ENCODE peak calls at places on chromosomes 1 and 21, in five cellular contexts. Z is HepG2, J is HCT116, G is GM12878, I is K562. Q is an unnamed sample.

GRCh38 chr1:13759072-13759471 is 59.1 kb downstream of the PRDM2 start:
- DNase-seq in I (no peak), J (peak), Z (no peak), G (no peak), Q (peak)

GRCh38 chr1:214027498-214027897 is 39.7 kb downstream of the PROX1 start:
- DNase-seq in J (no peak), G (no peak), Z (peak), I (no peak), Q (no peak)

GRCh38 chr1:1198423-1199140 is 7.8 kb downstream of the TNFRSF18 start:
- DNase-seq in Z (no peak), J (no peak), G (no peak), I (no peak), Q (peak)

GRCh38 chr1:173318788-173319187 is 111.7 kb upstream of the TNFSF4 start:
- DNase-seq in Z (no peak), J (no peak), I (no peak), G (no peak), Q (no peak)

GRCh38 chr1:197902454-197903195 is at the start of gene C1orf53:
- DNase-seq in G (peak), Z (peak), J (peak), I (peak), Q (peak)

GRCh38 chr1:226064168-226064815 is 1.8 kb downstream of the H3-3A start:
- DNase-seq in I (no peak), J (no peak), G (no peak), Z (peak), Q (no peak)

GRCh38 chr21:45010096-45010495 is 64.3 kb upstream of the ADARB1 start:
- DNase-seq in I (no peak), J (no peak), Z (peak), G (no peak), Q (no peak)

GRCh38 chr21:35399706-35400105 is 350.6 kb upstream of the RUNX1 start:
- DNase-seq in Z (no peak), J (no peak), G (no peak), I (no peak), Q (no peak)

GRCh38 chr1:53594391-53595180 is 135.4 kb downstream of the DMRTB1 start:
- DNase-seq in I (no peak), Z (no peak), J (no peak), G (no peak), Q (no peak)

GRCh38 chr1:109877320-109877771 is 33.3 kb upstream of the CSF1 start:
- DNase-seq in J (no peak), I (peak), G (no peak), Z (peak), Q (peak)

GRCh38 chr1:43821471-43821870 is 112.1 kb upstream of the ARTN start:
- DNase-seq in I (no peak), J (no peak), Z (no peak), G (no peak), Q (no peak)

GRCh38 chr1:78519446-78519845 is 28.7 kb downstream of the PTGFR start:
- DNase-seq in I (no peak), J (no peak), G (no peak), Z (no peak), Q (no peak)

GRCh38 chr21:28509031-28509430 is 483.6 kb downstream of the LTN1 start:
- DNase-seq in J (no peak), I (no peak), Z (no peak), G (no peak), Q (peak)

GRCh38 chr1:24683713-24684162 is 40.6 kb downstream of the SRRM1 start:
- DNase-seq in I (peak), J (peak), Z (peak), G (no peak), Q (no peak)

GRCh38 chr1:185971688-185972087 is 237.5 kb downstream of the HMCN1 start:
- DNase-seq in I (no peak), J (no peak), Z (no peak), G (no peak), Q (no peak)

GRCh38 chr1:183804382-183804781 is 538 bp upstream of the RGL1 start:
- DNase-seq in I (no peak), G (no peak), Z (no peak), J (no peak), Q (peak)

GRCh38 chr1:5125208-5125607 is 470.8 kb downstream of the AJAP1 start:
- DNase-seq in Z (no peak), J (no peak), G (no peak), I (no peak), Q (no peak)

GRCh38 chr1:166544036-166544435 is 295.2 kb upstream of the POGK start:
- DNase-seq in I (no peak), G (no peak), J (no peak), Z (no peak), Q (no peak)

GRCh38 chr1:153534226-153534932 is 1.4 kb downstream of the S100A6 start:
- DNase-seq in I (no peak), G (no peak), J (no peak), Z (no peak), Q (no peak)

GRCh38 chr1:162676087-162676486 is 43.8 kb downstream of the DDR2 start:
- DNase-seq in J (no peak), Z (no peak), G (no peak), I (no peak), Q (no peak)

GRCh38 chr1:23101101-23101827 is 67.4 kb downstream of the LUZP1 start:
- DNase-seq in I (no peak), J (no peak), Z (no peak), G (no peak), Q (no peak)

GRCh38 chr1:15835205-15835740 is 12.2 kb upstream of the SPEN start:
- DNase-seq in J (no peak), G (no peak), I (no peak), Z (peak), Q (no peak)

GRCh38 chr1:15290382-15290781 is 43.4 kb downstream of the FHAD1 start:
- DNase-seq in G (no peak), Z (no peak), I (peak), J (no peak), Q (no peak)

GRCh38 chr1:88659552-88659951 is 24.5 kb upstream of the PKN2 start:
- DNase-seq in J (no peak), G (no peak), Z (no peak), I (no peak), Q (no peak)

GRCh38 chr1:182752077-182752826 is 37.3 kb upstream of the NPL start:
- DNase-seq in G (no peak), I (no peak), Z (no peak), J (no peak), Q (no peak)

DNA sequence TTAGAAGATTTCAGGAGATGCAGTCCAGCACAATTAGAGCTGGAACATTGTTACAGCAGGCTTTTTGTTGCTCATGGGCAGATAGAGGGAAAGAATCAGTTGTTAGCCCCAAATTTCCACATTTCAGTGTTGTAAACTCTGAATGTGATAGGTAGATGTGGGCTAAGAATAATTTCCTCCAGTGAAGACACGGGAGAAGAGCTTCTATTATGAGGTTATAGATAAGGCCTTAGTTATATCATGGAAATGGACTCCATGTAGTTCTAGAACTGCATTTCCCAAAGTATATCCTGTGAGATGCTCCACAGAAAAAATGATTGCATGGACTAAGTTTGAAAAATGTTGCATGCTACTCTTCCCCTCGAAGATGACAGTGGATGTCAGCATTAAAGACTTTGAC is 64.9 kb downstream of the PRKAA2 start:
- DNase-seq in J (no peak), I (no peak), G (no peak), Z (no peak), Q (no peak)
- TF ChIP-seq REST in J (no peak), I (no peak), G (no peak), Z (no peak), Q (no peak)

DNA sequence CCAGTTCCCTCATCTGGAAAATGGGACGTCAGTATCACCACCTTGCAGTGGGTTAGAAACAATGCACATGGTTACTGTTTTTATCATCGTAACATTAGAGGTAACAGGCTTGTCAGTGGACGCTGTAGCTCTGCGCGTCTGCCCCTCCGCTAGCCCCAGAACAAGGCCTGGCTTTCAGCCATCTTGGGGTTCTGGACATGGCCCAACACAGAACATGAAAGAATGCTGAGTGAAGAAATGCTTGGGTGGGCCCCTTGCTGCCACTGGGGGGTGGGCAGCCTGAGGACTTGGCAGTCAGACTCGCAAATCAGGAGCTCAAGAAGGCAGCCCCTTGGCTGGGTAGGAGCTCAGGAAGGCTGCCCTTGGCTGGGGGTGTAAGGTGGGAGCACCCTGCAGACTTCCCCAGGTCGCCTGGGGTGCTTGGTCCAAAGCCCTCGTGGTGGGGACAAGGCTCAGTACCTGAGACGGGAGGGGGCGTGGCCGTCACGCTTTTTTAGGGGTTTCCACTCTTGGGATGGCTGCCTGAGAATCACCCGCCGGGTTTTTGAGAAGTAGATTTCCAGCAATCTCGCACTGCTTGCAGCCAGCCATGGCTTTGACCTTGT is 51.7 kb downstream of the SLC37A1 start:
- DNase-seq in Z (no peak), I (no peak), J (no peak), G (no peak), Q (no peak)
- H3K4me2 ChIP-seq in Z (no peak), I (no peak), J (no peak), G (no peak), Q (no peak)

GRCh38 chr1:216723274-216723780 is at the start of gene ESRRG:
- DNase-seq in I (no peak), G (no peak), J (no peak), Z (peak), Q (peak)
- TF ChIP-seq EZH2 in I (no peak), G (no peak), J (no peak), Z (peak), Q (no peak)

GRCh38 chr21:43306391-43306790 is 120.5 kb downstream of the SIK1 start:
- DNase-seq in G (no peak), J (no peak), Z (no peak), I (no peak), Q (no peak)

GRCh38 chr21:43305336-43305665 is 121.6 kb downstream of the SIK1 start:
- DNase-seq in G (no peak), Z (no peak), I (no peak), J (no peak), Q (no peak)

GRCh38 chr21:43304621-43305335 is 122.2 kb downstream of the SIK1 start:
- DNase-seq in Z (no peak), J (no peak), I (no peak), G (no peak), Q (no peak)

GRCh38 chr21:43306911-43307676 is 119.8 kb downstream of the SIK1 start:
- DNase-seq in Z (peak), G (peak), I (peak), J (no peak), Q (no peak)

GRCh38 chr21:43305811-43306311 is 121.1 kb downstream of the SIK1 start:
- DNase-seq in J (no peak), Z (no peak), I (no peak), G (no peak), Q (no peak)
- TF ChIP-seq REST in J (no peak), Z (no peak), I (no peak), G (no peak), Q (no peak)

GRCh38 chr1:164771568-164772350 is 212.8 kb downstream of the PBX1 start:
- DNase-seq in G (no peak), I (peak), Z (no peak), J (no peak), Q (peak)

GRCh38 chr1:164774819-164775654 is 216.1 kb downstream of the PBX1 start:
- DNase-seq in J (no peak), I (peak), G (no peak), Z (no peak), Q (no peak)

GRCh38 chr1:164772635-164773034 is 213.7 kb downstream of the PBX1 start:
- DNase-seq in G (no peak), Z (no peak), I (peak), J (peak), Q (no peak)

GRCh38 chr1:164774413-164774812 is 215.4 kb downstream of the PBX1 start:
- DNase-seq in G (no peak), Z (no peak), I (no peak), J (no peak), Q (no peak)

GRCh38 chr1:164773146-164773545 is 214.2 kb downstream of the PBX1 start:
- DNase-seq in Z (no peak), G (no peak), J (no peak), I (no peak), Q (no peak)
- H3K4me2 ChIP-seq in Z (no peak), G (no peak), J (peak), I (peak), Q (no peak)

GRCh38 chr21:36696640-36697472 is 2.1 kb upstream of the SIM2 start:
- DNase-seq in I (no peak), G (no peak), Z (no peak), J (no peak), Q (peak)
- TF ChIP-seq EZH2 in I (no peak), G (no peak), Z (no peak), J (no peak), Q (peak)